ENCODE peak calls at places on chromosomes 12 and 14, in four cellular contexts. N, E, F and K are unnamed samples.

GRCh38 chr12:3041558-3042164 is 35.5 kb upstream of the TSPAN9 start:
- DNase-seq in N (peak; percentile 68), E (no peak), F (peak; percentile 49), K (peak; percentile 65)

GRCh38 chr14:74018029-74018703 is 922 bp downstream of the ENTPD5 start:
- DNase-seq in N (no peak), E (no peak), F (no peak), K (peak; percentile 59)

GRCh38 chr14:68104518-68104917 is 284.9 kb downstream of the RAD51B start:
- DNase-seq in N (no peak), E (no peak), F (no peak), K (peak; percentile 75)

GRCh38 chr12:108269224-108269623 is 69.9 kb downstream of the CMKLR1 start:
- DNase-seq in N (no peak), E (no peak), F (no peak), K (no peak)

GRCh38 chr12:114850853-114851252 is 166.9 kb upstream of the TBX3 start:
- DNase-seq in N (no peak), E (no peak), F (no peak), K (no peak)

GRCh38 chr12:6345319-6346071 is 3.6 kb upstream of the TNFRSF1A start:
- DNase-seq in N (no peak), E (no peak), F (peak; percentile 63), K (peak; percentile 88)

GRCh38 chr14:32950584-32950983 is 11.9 kb downstream of the NPAS3 start:
- DNase-seq in N (no peak), E (no peak), F (no peak), K (peak; percentile 27)

GRCh38 chr12:8548192-8548591 is 7.5 kb upstream of the CLEC4E start:
- DNase-seq in N (no peak), E (no peak), F (no peak), K (no peak)

GRCh38 chr12:19574606-19575005 is 135.3 kb downstream of the AEBP2 start:
- DNase-seq in N (no peak), E (no peak), F (no peak), K (no peak)

GRCh38 chr12:10098762-10099161 is at the start of gene CLEC1A:
- DNase-seq in N (no peak), E (no peak), F (no peak), K (peak; percentile 35)

GRCh38 chr12:24462946-24463345 is 486.0 kb downstream of the BCAT1 start:
- DNase-seq in N (no peak), E (no peak), F (no peak), K (no peak)

GRCh38 chr14:28766505-28767238 is at the start of gene FOXG1:
- DNase-seq in N (no peak), E (no peak), F (no peak), K (peak; percentile 44)

GRCh38 chr12:1083086-1083887 is 92.3 kb downstream of the ERC1 start:
- DNase-seq in N (no peak), E (no peak), F (no peak), K (no peak)

GRCh38 chr14:43692706-43693105 is 814.4 kb downstream of the FSCB start:
- DNase-seq in N (no peak), E (no peak), F (no peak), K (no peak)

GRCh38 chr12:42557586-42558172 is 31.9 kb downstream of the PRICKLE1 start:
- DNase-seq in N (no peak), E (no peak), F (no peak), K (no peak)
- TF ChIP-seq CTCF in N (no peak), E (no peak), F (no peak), K (no peak)

DNA sequence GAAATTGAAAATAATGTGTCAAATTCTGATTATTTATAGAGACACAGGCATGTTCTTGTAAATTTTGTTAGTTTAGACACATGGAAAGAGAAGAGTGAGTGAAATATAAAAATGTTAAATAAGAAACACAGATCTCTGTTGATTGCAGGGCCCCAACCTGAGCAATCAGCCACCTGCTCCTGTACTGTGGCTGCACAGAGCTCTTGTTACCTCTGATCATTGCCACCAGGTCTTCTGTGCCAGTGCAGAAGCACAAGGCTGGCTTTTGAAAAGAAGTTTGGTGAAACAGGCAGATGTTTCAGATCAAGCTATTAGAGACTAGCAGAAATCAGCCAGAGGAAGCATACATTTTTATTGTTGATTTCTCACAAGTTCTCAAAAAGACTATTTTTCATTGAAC is 434.1 kb upstream of the OR4E1 start:
- DNase-seq in N (no peak), E (no peak), F (no peak), K (no peak)
- H3K4me3 ChIP-seq in N (no peak overlapping the region), E (no peak overlapping the region), F (no peak overlapping the region), K (no peak overlapping the region)

DNA sequence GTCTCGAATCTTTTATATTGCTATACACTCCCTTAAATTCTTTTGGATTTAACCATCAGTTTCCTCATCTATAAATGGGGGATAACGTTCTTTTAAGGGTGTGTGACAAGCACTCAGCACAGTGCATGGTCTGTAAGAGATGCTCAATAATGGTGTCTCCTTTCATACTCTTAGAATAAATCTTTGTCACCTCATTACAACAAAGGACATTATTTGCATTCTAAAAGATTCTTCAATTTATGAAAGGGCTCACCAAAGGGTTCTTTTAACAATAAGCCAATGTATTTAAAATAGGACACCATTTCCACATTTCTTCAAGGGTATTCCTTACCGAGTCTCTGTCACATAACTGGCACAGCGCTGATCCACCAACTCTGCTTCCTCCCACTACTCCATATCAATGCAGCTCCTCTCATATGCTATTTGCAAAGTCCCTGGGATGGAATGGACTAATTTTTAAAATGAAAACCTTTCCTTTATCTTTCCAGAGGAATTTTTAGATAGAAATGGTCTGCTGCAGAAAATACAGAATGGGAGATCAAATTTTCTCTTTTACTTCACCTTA is 29.2 kb upstream of the RIC8B start:
- DNase-seq in N (no peak), E (no peak), F (no peak), K (no peak)
- TF ChIP-seq CTCF in N (no peak), E (no peak), F (no peak), K (no peak)

GRCh38 chr14:45946251-45946650 is 693.2 kb upstream of the MIS18BP1 start:
- DNase-seq in N (no peak), E (no peak), F (no peak), K (no peak)

GRCh38 chr14:45949479-45949878 is 696.5 kb upstream of the MIS18BP1 start:
- DNase-seq in N (no peak), E (no peak), F (no peak), K (no peak)

DNA sequence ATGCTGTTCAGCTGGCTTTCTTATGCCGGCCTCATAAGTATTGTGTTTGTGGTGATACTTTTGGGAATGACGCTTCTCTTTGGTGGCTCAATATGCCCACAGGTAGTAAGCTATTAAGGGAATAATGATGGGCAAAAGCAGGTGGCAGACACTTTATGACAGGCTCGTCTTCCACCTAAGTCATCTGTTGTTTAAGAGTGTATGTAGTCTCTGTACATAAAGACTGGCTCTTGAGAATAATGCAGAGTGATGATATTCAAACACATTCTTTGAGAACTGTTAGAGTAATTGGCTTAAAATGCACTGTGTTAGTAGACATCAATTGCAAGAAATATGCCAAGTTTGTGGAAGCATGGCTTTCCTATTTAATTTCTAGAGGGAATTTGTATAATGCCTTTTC is 694.8 kb upstream of the MIS18BP1 start:
- DNase-seq in N (no peak), E (no peak), F (no peak), K (no peak)
- H3K4me3 ChIP-seq in N (no peak overlapping the region), E (no peak overlapping the region), F (no peak overlapping the region), K (no peak overlapping the region)

DNA sequence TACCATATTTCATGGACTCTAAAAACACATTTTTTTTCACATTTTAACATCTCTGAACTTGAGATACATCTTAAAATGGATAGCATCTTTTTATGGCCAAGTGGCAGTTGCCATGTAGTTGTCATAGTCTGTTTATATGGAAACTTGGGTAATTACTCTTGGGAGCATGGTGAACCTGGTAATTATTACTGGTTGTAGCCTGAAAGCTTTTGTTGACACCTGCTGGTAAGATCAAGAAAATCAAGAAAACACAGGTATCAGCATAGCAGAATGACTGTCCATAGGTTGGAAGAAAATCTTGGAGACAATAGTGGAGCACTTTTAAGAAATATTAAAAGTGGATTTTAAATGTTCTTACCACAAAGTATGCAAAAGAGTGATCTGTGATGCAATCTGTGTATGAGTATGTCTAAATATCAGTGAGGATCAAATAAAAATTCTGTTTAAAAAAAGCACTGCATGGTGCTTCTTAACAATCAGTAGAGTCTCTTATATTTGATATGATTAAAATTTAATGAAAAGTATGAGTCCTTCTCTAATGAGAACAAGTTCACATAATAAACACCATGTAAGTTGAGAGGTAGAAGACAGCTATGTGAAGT is 44.2 kb downstream of the TTC8 start:
- DNase-seq in N (no peak), E (no peak), F (no peak), K (peak; percentile 22)
- TF ChIP-seq CTCF in N (peak; percentile 41), E (peak; percentile 48), F (peak; percentile 49), K (peak; percentile 42)

GRCh38 chr12:118501489-118501888 is 125.1 kb downstream of the SUDS3 start:
- DNase-seq in N (no peak), E (no peak), F (no peak), K (no peak)
- H3K4me3 ChIP-seq in N (no peak overlapping the region), E (no peak overlapping the region), F (no peak overlapping the region), K (no peak overlapping the region)

GRCh38 chr14:99432491-99432890 is 48.2 kb downstream of the SETD3 start:
- DNase-seq in N (no peak), E (no peak), F (no peak), K (peak; percentile 14)

GRCh38 chr14:99427632-99428315 is 52.9 kb downstream of the SETD3 start:
- DNase-seq in N (no peak), E (no peak), F (no peak), K (peak; percentile 84)

GRCh38 chr14:99426796-99427346 is 53.8 kb downstream of the SETD3 start:
- DNase-seq in N (no peak), E (no peak), F (no peak), K (no peak)

GRCh38 chr14:99426265-99426664 is 54.4 kb downstream of the SETD3 start:
- DNase-seq in N (no peak), E (no peak), F (no peak), K (no peak)

GRCh38 chr14:99430491-99430890 is 50.2 kb downstream of the SETD3 start:
- DNase-seq in N (no peak), E (no peak), F (no peak), K (no peak)
- TF ChIP-seq CTCF in N (peak; percentile 11), E (no peak), F (no peak), K (peak; percentile 17)

DNA sequence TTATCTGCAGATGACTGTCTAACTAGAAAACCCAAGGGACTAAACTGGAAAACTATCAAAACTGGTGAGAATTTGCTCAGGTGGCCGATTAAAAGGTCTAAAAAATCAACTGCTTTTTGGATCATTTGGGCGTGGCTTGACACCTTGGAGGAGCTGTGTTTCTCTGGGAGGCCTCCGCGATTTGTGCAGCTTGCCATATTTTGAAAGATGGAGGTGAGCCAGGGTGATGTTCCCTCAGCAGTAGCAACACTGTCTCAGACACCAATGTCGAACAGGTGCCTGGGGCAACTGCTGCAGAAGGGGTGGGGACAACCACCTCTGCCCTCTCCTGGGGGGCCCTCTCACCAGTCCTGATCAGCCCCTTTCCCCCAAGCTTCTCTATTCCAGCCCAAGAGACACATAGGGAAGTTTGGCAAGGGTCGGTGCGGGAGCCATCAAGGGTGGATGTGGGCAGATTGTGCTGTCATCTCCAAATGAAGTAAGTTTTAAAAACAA is 3.8 kb downstream of the CCDC177 start:
- DNase-seq in N (no peak), E (no peak), F (no peak), K (no peak)
- H3K4me3 ChIP-seq in N (no peak overlapping the region), E (no peak overlapping the region), F (no peak overlapping the region), K (no peak overlapping the region)